ENCODE peak calls at places on chromosomes 11 and 22, in four cellular contexts. B is B cell, E is thoracic aorta, W is lower lobe of right lung. O is an unnamed sample.

GRCh38 chr11:64868904-64869570 is 9.4 kb downstream of the EHD1 start:
- DNase-seq in B (no peak), W (no peak), E (no peak), O (no peak)

GRCh38 chr11:70470127-70470526 is 71.8 kb downstream of the CTTN start:
- DNase-seq in B (no peak), W (no peak), E (no peak), O (no peak)

GRCh38 chr11:4102711-4103110 is 8.1 kb downstream of the RRM1 start:
- DNase-seq in E (no peak), B (no peak), W (no peak), O (no peak)

GRCh38 chr22:46374663-46375474 is 39.4 kb downstream of the TRMU start:
- DNase-seq in E (no peak), B (no peak), W (peak), O (no peak)

GRCh38 chr22:17205432-17205831 is 13.8 kb downstream of the ADA2 start:
- DNase-seq in B (no peak), E (no peak), W (no peak), O (no peak)

GRCh38 chr11:75719089-75719638 is 1.5 kb downstream of the MOGAT2 start:
- DNase-seq in W (no peak), B (no peak), E (no peak), O (no peak)

GRCh38 chr11:65960824-65961266 is 689 bp upstream of the SART1 start:
- DNase-seq in B (no peak), E (no peak), W (no peak), O (no peak)

GRCh38 chr22:26234267-26234666 is 65.0 kb downstream of the SEZ6L start:
- DNase-seq in B (no peak), W (no peak), E (no peak), O (no peak)

GRCh38 chr11:83813296-83813695 is 527.1 kb upstream of the CCDC90B start:
- DNase-seq in E (no peak), B (no peak), W (no peak), O (no peak)

GRCh38 chr11:118226294-118226693 is 1.5 kb upstream of the JAML start:
- DNase-seq in E (no peak), W (peak), B (no peak), O (peak)

GRCh38 chr11:22884268-22884667 is 24.0 kb upstream of the CCDC179 start:
- DNase-seq in E (no peak), B (no peak), W (no peak), O (no peak)

GRCh38 chr11:64186205-64187165 is 514 bp downstream of the STIP1 start:
- DNase-seq in W (no peak), B (no peak), E (no peak), O (no peak)

GRCh38 chr22:48185656-48186055 is 1423.2 kb downstream of the TBC1D22A start:
- DNase-seq in E (no peak), B (no peak), W (no peak), O (no peak)

GRCh38 chr22:23219787-23220484 is 39.6 kb downstream of the BCR start:
- DNase-seq in B (peak), E (no peak), W (peak), O (peak)

GRCh38 chr11:73257342-73258103 is 14.6 kb upstream of the P2RY6 start:
- DNase-seq in B (no peak), E (peak), W (peak), O (no peak)

GRCh38 chr11:70415176-70415575 is 16.8 kb downstream of the CTTN start:
- DNase-seq in E (no peak), B (no peak), W (no peak), O (no peak)

GRCh38 chr11:77580712-77581337 is 8.9 kb upstream of the AQP11 start:
- DNase-seq in W (no peak), E (no peak), B (no peak), O (no peak)

GRCh38 chr11:123145220-123145619 is 49.8 kb downstream of the CLMP start:
- DNase-seq in W (no peak), E (peak), B (no peak), O (no peak)

GRCh38 chr11:105071060-105071732 is 26.1 kb upstream of the CARD16 start:
- DNase-seq in E (no peak), B (no peak), W (no peak), O (no peak)

GRCh38 chr22:46054091-46054877 is 77.3 kb upstream of the WNT7B start:
- DNase-seq in B (peak), E (no peak), W (peak), O (peak)

GRCh38 chr11:43789700-43790443 is 90.8 kb upstream of the ALKBH3 start:
- DNase-seq in E (no peak), W (no peak), B (no peak), O (no peak)

GRCh38 chr11:95498731-95499396 is 267.9 kb upstream of the SESN3 start:
- DNase-seq in W (no peak), B (no peak), E (no peak), O (no peak)

GRCh38 chr22:32909561-32910348 is 108.2 kb downstream of the TIMP3 start:
- DNase-seq in W (no peak), B (no peak), E (no peak), O (no peak)

GRCh38 chr22:33038131-33038772 is 19.9 kb downstream of the SYN3 start:
- DNase-seq in B (no peak), E (no peak), W (no peak), O (no peak)

GRCh38 chr11:44167047-44167446 is 71.6 kb downstream of the EXT2 start:
- DNase-seq in E (no peak), W (no peak), B (no peak), O (no peak)

GRCh38 chr11:8720868-8721739 is 38.5 kb downstream of the RPL27A start:
- DNase-seq in E (no peak), B (no peak), W (no peak), O (no peak)

GRCh38 chr22:46092646-46093410 is 57.5 kb upstream of the PPARA start:
- DNase-seq in E (no peak), W (no peak), B (no peak), O (no peak)

GRCh38 chr11:20097319-20098221 is 62.7 kb downstream of the DBX1 start:
- DNase-seq in W (no peak), E (no peak), B (no peak), O (no peak)

GRCh38 chr11:11826260-11826659 is 15.5 kb upstream of the USP47 start:
- DNase-seq in B (no peak), E (no peak), W (no peak), O (no peak)

GRCh38 chr22:45638834-45639746 is 32.5 kb upstream of the ATXN10 start:
- DNase-seq in B (no peak), E (no peak), W (peak), O (peak)

GRCh38 chr11:46296520-46297448 is 19.3 kb downstream of the CREB3L1 start:
- DNase-seq in B (no peak), E (no peak), W (no peak), O (no peak)

GRCh38 chr11:28704801-28705200 is 596.6 kb downstream of the METTL15 start:
- DNase-seq in W (no peak), E (no peak), B (no peak), O (no peak)

GRCh38 chr11:34263462-34264186 is 94.2 kb downstream of the ABTB2 start:
- DNase-seq in E (peak), B (no peak), W (peak), O (no peak)

GRCh38 chr22:29700949-29701927 is 18.6 kb upstream of the CABP7 start:
- DNase-seq in E (no peak), B (no peak), W (no peak), O (no peak)

DNA sequence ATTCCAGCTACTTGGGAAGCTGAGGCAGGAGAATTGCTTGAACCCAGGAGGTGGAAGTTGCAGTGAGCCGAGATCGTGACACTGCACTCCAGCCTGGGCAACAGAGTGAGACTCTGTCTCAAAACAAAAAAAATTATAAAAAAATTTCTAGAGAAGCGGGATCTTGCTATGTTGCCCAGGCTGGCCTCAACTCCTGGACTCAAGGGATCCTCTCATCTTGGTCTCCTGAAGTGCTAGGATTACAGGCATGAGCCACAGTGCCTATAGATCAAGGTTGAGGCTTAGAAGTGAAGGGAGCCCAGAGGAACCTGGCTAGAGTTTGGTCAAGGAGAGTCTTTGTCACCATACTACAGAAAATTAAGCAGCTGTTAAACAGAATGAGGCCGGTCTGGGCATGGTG is 1.4 kb upstream of the MCM5 start:
- DNase-seq in B (no peak), E (no peak), W (no peak), O (no peak)
- TF ChIP-seq CTCF in B (no peak), E (no peak), W (no peak), O (no peak)

GRCh38 chr11:60657880-60658279 is 41.5 kb upstream of the MS4A8 start:
- DNase-seq in W (no peak), E (no peak), B (no peak), O (no peak)
- TF ChIP-seq CTCF in W (no peak), E (no peak), B (no peak), O (no peak)

DNA sequence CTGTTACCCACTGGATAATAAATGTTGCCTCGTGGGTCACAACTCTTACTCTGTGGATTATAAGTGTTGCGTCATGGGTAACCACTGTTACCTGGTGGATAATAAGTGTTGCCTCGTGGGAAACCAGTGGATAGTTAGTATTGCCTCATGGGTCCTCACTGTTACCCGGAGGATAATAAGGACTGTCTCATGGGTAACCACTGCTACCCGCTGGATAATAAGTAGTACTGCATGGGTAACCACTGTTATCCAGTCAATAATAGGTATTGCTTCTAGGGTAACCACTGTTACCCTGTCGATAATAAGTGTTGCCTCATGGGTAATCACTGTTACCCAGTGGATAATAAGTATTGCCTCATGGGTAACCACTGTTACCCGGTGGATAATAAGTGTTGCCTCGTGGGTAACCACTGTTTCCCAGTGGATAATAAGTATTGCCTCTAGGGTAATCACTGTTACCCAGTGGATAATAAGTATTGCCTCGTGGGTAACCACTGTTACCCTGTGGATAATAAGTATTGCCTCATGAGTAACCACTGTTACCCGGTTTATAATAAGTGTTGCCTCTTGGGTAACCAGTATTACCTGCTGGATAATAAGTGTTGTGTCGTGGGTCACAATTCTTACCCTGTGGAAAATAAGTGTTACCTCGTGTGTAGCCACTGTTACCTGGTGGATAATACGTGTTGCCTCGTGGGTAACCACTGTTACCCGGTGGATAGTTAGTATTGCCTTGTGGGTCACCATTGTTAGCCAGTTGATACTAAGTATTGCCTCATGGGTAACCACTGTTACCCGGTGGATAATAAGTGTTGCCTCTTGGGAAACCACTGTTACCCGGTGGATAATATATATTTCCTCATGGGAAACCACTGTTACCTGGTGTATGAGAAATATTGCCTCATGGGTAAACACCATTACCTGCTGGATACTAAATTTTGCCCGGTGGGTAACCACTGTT is 15.7 kb upstream of the NXPE4 start:
- DNase-seq in E (no peak), W (no peak), B (no peak), O (no peak)
- TF ChIP-seq CTCF in E (no peak), W (no peak), B (no peak), O (no peak)

GRCh38 chr11:10302744-10303557 is 1.9 kb upstream of the ADM start:
- DNase-seq in E (peak), W (peak), B (peak), O (peak)
- TF ChIP-seq CTCF in E (no peak), W (no peak), B (no peak), O (no peak)

GRCh38 chr11:57501951-57502350 is 13.6 kb downstream of the SLC43A1 start:
- DNase-seq in E (no peak), W (no peak), B (no peak), O (no peak)
- TF ChIP-seq CTCF in E (no peak), W (no peak), B (no peak), O (no peak)

GRCh38 chr11:47348131-47348802 is 4.2 kb downstream of the MYBPC3 start:
- DNase-seq in B (no peak), E (no peak), W (no peak), O (no peak)

GRCh38 chr11:47350315-47350714 is 2.2 kb downstream of the MYBPC3 start:
- DNase-seq in B (no peak), W (no peak), E (no peak), O (no peak)

GRCh38 chr11:47349521-47350095 is 2.9 kb downstream of the MYBPC3 start:
- DNase-seq in B (no peak), W (no peak), E (no peak), O (no peak)

GRCh38 chr11:47347134-47347533 is 5.4 kb downstream of the MYBPC3 start:
- DNase-seq in E (no peak), B (no peak), W (no peak), O (no peak)

GRCh38 chr11:47348859-47349258 is 3.6 kb downstream of the MYBPC3 start:
- DNase-seq in B (no peak), E (no peak), W (no peak), O (no peak)
- TF ChIP-seq CTCF in B (no peak), E (no peak), W (no peak), O (no peak)